ENCODE peak calls at places on chromosome 17, in five cellular contexts. K, U, D, V and Z are unnamed samples.

GRCh38 chr17:3695723-3696411 is at the start of gene P2RX5:
- DNase-seq in K (peak), U (no peak), D (peak), V (no peak), Z (no peak)

GRCh38 chr17:72538921-72539352 is 418.1 kb downstream of the SOX9 start:
- DNase-seq in K (no peak), U (no peak), D (peak), V (peak), Z (no peak)

GRCh38 chr17:35486920-35487727 is 38.6 kb upstream of the SLFN13 start:
- DNase-seq in K (no peak), U (peak), D (no peak), V (no peak), Z (peak)

GRCh38 chr17:4554441-4554996 is 665 bp downstream of the MYBBP1A start:
- DNase-seq in K (no peak), U (no peak), D (peak), V (no peak), Z (no peak)

GRCh38 chr17:28760987-28761562 is 17.3 kb downstream of the TRAF4 start:
- DNase-seq in K (no peak), U (no peak), D (peak), V (no peak), Z (no peak)

GRCh38 chr17:81713556-81714411 is 1.7 kb downstream of the SLC25A10 start:
- DNase-seq in K (no peak), U (no peak), D (peak), V (no peak), Z (no peak)

GRCh38 chr17:81432873-81433451 is 37.7 kb downstream of the BAHCC1 start:
- DNase-seq in K (no peak), U (no peak), D (no peak), V (no peak), Z (no peak)

GRCh38 chr17:61143026-61143425 is 256.6 kb upstream of the TBX2 start:
- DNase-seq in K (no peak), U (no peak), D (no peak), V (no peak), Z (no peak)

GRCh38 chr17:30248786-30249185 is 13.3 kb upstream of the SLC6A4 start:
- DNase-seq in K (no peak), U (no peak), D (no peak), V (no peak), Z (no peak)

GRCh38 chr17:954431-955164 is 25.0 kb downstream of the NXN start:
- DNase-seq in K (no peak), U (peak), D (peak), V (no peak), Z (no peak)

GRCh38 chr17:5629133-5629532 is 44.8 kb upstream of the NLRP1 start:
- DNase-seq in K (no peak), U (no peak), D (no peak), V (no peak), Z (no peak)

GRCh38 chr17:68832140-68832871 is 122.9 kb downstream of the ABCA8 start:
- DNase-seq in K (no peak), U (no peak), D (no peak), V (no peak), Z (no peak)

GRCh38 chr17:49508061-49508865 is 13.2 kb downstream of the NGFR start:
- DNase-seq in K (no peak), U (no peak), D (peak), V (no peak), Z (no peak)

GRCh38 chr17:62701706-62702085 is 74.2 kb downstream of the MRC2 start:
- DNase-seq in K (no peak), U (no peak), D (no peak), V (no peak), Z (no peak)

GRCh38 chr17:57257911-57258885 is 1.9 kb downstream of the MSI2 start:
- DNase-seq in K (peak), U (no peak), D (peak), V (no peak), Z (no peak)

GRCh38 chr17:28291780-28292330 is 27.1 kb upstream of the TMEM97 start:
- DNase-seq in K (no peak), U (no peak), D (no peak), V (no peak), Z (no peak)

GRCh38 chr17:63387941-63388340 is 58.2 kb downstream of the CYB561 start:
- DNase-seq in K (no peak), U (no peak), D (no peak), V (no peak), Z (no peak)

GRCh38 chr17:45135192-45135977 is at the start of gene ACBD4:
- DNase-seq in K (peak), U (peak), D (peak), V (peak), Z (peak)

GRCh38 chr17:45136846-45137560 is 1.5 kb downstream of the ACBD4 start:
- DNase-seq in K (no peak), U (peak), D (peak), V (no peak), Z (no peak)

GRCh38 chr17:45137561-45138305 is 2.2 kb downstream of the ACBD4 start:
- DNase-seq in K (no peak), U (peak), D (peak), V (no peak), Z (no peak)

GRCh38 chr17:45138911-45139532 is 3.5 kb downstream of the ACBD4 start:
- DNase-seq in K (no peak), U (peak), D (peak), V (no peak), Z (no peak)

DNA sequence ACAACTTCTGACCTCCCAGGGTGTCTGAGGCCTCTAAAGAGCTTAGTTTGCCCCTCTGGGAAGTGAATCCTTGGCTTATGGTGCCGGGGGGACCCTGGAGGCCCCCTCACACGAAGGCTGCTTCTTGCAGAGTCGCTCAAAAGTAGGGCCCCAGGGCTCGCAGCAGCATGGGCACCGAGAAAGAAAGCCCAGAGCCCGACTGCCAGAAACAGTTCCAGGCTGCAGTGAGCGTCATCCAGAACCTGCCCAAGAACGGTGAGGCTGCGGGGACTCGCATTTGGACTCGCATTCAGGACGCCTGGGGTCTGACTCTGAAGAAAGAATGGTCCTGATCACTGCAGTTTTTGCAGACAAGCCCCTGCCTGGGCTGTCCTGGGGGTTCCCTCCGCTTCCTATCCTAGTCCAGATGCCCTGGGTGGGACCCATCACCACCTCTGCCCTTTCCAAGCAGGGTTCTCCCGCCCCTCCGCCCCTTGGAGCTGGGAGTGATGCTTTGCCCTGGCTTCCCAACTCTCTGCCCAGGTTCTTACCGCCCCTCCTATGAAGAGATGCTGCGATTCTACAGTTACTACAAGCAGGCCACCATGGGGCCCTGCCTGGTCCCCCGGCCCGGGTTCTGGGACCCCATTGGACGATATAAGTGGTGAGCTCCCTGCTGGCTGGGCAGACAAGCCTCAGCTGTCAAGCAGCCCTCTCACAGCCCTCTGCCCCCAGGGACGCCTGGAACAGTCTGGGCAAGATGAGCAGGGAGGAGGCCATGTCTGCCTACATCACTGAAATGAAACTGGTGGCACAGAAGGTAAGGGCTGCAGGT is 698 bp downstream of the ACBD4 start:
- DNase-seq in K (no peak), U (no peak), D (no peak), V (no peak), Z (no peak)
- H3K27ac ChIP-seq in K (no peak), U (peak), D (no peak), V (no peak), Z (peak)

DNA sequence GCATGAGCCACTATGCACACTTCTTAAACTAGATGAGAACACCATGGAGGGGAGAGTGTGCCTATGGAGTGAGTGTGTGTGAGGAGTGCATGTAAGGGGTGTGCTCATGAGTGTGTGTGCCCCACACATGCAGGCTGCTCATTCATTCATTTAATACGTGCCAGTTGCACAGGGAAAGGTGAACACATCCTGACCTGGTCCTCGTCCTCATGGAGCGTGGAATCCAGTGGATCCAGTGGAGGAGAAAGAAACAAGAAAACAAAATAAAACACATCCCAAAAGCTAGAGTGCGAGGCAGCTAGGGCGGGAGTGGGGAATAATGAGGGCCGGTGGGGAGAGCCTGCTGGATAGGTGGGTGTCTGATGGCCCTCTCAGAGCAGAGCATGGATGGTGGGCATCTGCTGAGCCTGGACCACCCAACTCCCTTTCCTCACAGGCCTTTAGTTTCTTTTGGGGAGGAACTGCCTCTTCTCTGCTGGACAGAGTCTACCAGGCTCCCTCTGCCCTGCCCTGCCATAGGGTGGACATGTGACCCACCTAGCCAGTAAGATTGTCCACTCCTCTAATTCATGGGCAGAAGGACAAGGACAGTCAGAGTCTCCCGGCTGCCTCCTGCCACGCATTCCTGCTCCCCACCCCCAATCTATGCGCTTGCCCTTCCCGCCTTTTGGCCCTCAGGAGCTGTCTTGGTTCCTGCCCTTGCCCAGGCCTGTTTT is 204.3 kb downstream of the RAB11FIP4 start:
- DNase-seq in K (no peak), U (no peak), D (peak), V (no peak), Z (no peak)
- H3K27ac ChIP-seq in K (no peak), U (no peak), D (no peak), V (no peak), Z (no peak)

GRCh38 chr17:34412534-34412933 is 49.5 kb upstream of the CCL1 start:
- DNase-seq in K (no peak), U (no peak), D (no peak), V (no peak), Z (no peak)

GRCh38 chr17:34412965-34413441 is 50.0 kb upstream of the CCL1 start:
- DNase-seq in K (no peak), U (no peak), D (no peak), V (no peak), Z (no peak)

GRCh38 chr17:34413443-34414076 is 50.5 kb upstream of the CCL1 start:
- DNase-seq in K (no peak), U (no peak), D (peak), V (peak), Z (no peak)

GRCh38 chr17:34414338-34414737 is 51.3 kb upstream of the CCL1 start:
- DNase-seq in K (no peak), U (no peak), D (peak), V (no peak), Z (no peak)

GRCh38 chr17:34416116-34416515 is 53.1 kb upstream of the CCL1 start:
- DNase-seq in K (no peak), U (no peak), D (no peak), V (no peak), Z (no peak)
- H3K27ac ChIP-seq in K (no peak), U (no peak), D (no peak), V (no peak), Z (no peak)

GRCh38 chr17:8140058-8140412 is 12.2 kb downstream of the PER1 start:
- DNase-seq in K (no peak), U (peak), D (no peak), V (no peak), Z (no peak)
- H3K27ac ChIP-seq in K (no peak), U (no peak), D (no peak), V (no peak), Z (no peak)